ENCODE peak calls at places on chromosomes 3 and 15, in nine cellular contexts. O is uterus; F is A549; B is upper lobe of left lung; J is RWPE2; E is CD8-positive, alpha-beta T cell; I is psoas muscle; M is endodermal cell; Z is HCT116. T is an unnamed sample.

GRCh38 chr3:81425198-81425868 is 336.1 kb downstream of the GBE1 start:
- DNase-seq in O (no peak), F (no peak), B (no peak), J (no peak), E (no peak), I (no peak), M (peak; percentile 52), Z (no peak), T (no peak)

GRCh38 chr3:187971629-187972028 is 182.3 kb upstream of the LPP start:
- DNase-seq in O (no peak), F (no peak), B (no peak), J (no peak), E (no peak), I (no peak), M (no peak), Z (no peak), T (no peak)

GRCh38 chr15:67548862-67549651 is 6.6 kb downstream of the MAP2K5 start:
- DNase-seq in O (no peak), F (no peak), B (peak; percentile 69), J (no peak), E (no peak), I (no peak), M (peak; percentile 90), Z (no peak), T (peak; percentile 43)

GRCh38 chr15:73800662-73801345 is 47.7 kb upstream of the INSYN1 start:
- DNase-seq in O (peak; percentile 22), F (peak; percentile 55), B (no peak), J (no peak), E (no peak), I (peak; percentile 60), M (no peak), Z (no peak), T (no peak)

GRCh38 chr3:71512000-71512399 is 71.5 kb downstream of the FOXP1 start:
- DNase-seq in O (no peak), F (no peak), B (no peak), J (no peak), E (peak; percentile 54), I (no peak), M (peak; percentile 73), Z (no peak), T (no peak)

GRCh38 chr3:187667526-187667925 is 2.7 kb downstream of the SST start:
- DNase-seq in O (no peak), F (no peak), B (no peak), J (no peak), E (no peak), I (no peak), M (no peak), Z (no peak), T (no peak)

GRCh38 chr3:107987036-107987557 is 103.7 kb downstream of the CD47 start:
- DNase-seq in O (peak; percentile 94), F (peak; percentile 83), B (peak; percentile 86), J (peak; percentile 74), E (no peak), I (peak; percentile 77), M (no peak), Z (peak; percentile 24), T (peak; percentile 92)

GRCh38 chr3:127814325-127814781 is 8.0 kb downstream of the MGLL start:
- DNase-seq in O (no peak), F (no peak), B (no peak), J (no peak), E (no peak), I (no peak), M (no peak), Z (no peak), T (no peak)

GRCh38 chr3:34206996-34207395 is 408.6 kb downstream of the PDCD6IP start:
- DNase-seq in O (no peak), F (peak; percentile 5), B (no peak), J (no peak), E (no peak), I (no peak), M (no peak), Z (no peak), T (no peak)

GRCh38 chr3:111481551-111481950 is 60.4 kb upstream of the CD96 start:
- DNase-seq in O (no peak), F (no peak), B (no peak), J (no peak), E (no peak), I (no peak), M (no peak), Z (no peak), T (no peak)

GRCh38 chr3:59512066-59512465 is 462.2 kb upstream of the CFAP20DC start:
- DNase-seq in O (no peak), F (no peak), B (no peak), J (no peak), E (no peak), I (no peak), M (no peak), Z (no peak), T (no peak)

GRCh38 chr15:73370151-73370550 is 1.4 kb upstream of the HCN4 start:
- DNase-seq in O (no peak), F (no peak), B (no peak), J (no peak), E (no peak), I (no peak), M (no peak), Z (no peak), T (no peak)

DNA sequence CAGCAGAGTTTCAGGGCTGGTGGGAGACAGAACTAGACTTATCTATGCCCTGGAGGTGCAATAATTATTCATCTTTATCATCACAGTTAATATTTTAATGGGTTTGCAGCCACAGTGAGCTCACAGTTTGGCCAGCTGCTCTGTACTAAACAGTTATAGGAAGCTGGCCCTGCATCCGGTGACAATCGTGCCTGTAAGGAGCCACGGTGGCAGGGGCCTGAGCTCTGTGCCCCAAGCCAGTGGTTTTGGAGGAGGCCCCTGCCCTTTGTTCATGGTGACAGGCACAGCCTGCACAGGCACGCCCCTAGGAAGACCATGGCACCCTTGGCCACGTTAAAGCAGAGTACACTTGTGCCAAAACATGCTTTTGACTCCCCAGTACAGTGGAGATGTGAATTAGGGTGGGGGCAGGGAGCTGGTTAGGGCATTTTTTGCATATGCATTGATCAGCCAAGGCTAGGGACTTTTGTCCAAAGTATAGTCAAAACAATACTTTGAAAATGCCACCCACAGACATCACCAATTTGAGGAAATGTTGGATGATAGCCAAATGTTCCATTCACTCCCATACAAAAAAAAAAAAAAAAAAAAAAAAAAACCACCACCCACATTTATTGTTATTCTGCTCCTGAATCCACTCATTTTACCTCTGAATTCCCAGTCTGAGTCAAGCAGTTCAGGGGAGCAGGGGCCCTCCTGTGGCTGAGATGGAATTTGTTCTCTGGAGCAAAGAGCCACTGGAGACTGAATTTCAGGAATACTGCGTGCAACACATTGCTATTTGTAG is 3.4 kb upstream of the RFTN1 start:
- DNase-seq in O (peak; percentile 70), F (peak; percentile 38), B (peak; percentile 40), J (no peak), E (no peak), I (no peak), M (peak; percentile 71), Z (no peak), T (peak; percentile 48)
- TF ChIP-seq CTCF in O (peak; percentile 50), F (peak; percentile 49), B (peak; percentile 47), J (peak; percentile 62), E (no peak), I (peak; percentile 31), M (peak; percentile 73), Z (peak; percentile 39), T (peak; percentile 46)

DNA sequence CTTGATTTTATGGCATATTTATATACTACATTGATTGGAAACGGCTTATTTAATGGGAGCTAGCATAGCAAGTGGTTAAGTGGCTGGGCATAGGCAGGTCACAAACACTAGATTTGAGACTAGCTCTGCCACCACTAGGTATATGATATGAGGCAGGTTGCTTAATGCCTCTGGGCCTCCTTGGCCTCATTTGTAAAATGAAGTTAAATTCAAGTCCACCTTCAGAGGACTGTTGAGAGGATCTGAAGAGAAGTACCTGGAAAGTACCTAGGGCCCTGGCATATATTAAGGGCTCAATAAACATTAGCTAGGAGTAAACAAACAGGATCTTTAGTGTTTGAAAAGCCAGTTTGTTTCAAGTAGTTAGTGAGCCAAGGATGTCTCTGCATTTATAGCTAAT is 166.4 kb upstream of the FEZF2 start:
- DNase-seq in O (no peak), F (no peak), B (peak; percentile 23), J (no peak), E (no peak), I (no peak), M (no peak), Z (no peak), T (no peak)
- H3K4me3 ChIP-seq in O (no peak overlapping the region), F (no peak overlapping the region), B (no peak overlapping the region), J (no peak overlapping the region), E (no peak overlapping the region), I (no peak overlapping the region), M (no peak overlapping the region), Z (no peak overlapping the region), T (no peak overlapping the region)

GRCh38 chr3:49856181-49857005 is at the start of gene TRAIP:
- DNase-seq in O (peak; percentile 94), F (peak; percentile 89), B (peak; percentile 90), J (peak; percentile 89), E (peak; percentile 89), I (peak; percentile 92), M (peak; percentile 98), Z (peak; percentile 88), T (peak; percentile 96)
- H3K9me3 ChIP-seq in O (no peaks in the 10 kb centered on the region), F (no peaks in the 10 kb centered on the region), B (no peaks in the 10 kb centered on the region), J (no peaks in the 10 kb centered on the region), E (no peaks in the 10 kb centered on the region), I (no peaks in the 10 kb centered on the region), M (no peaks in the 10 kb centered on the region), Z (no peaks in the 10 kb centered on the region), T (no peaks in the 10 kb centered on the region)

GRCh38 chr3:194271459-194272035 is 79.6 kb downstream of the CPN2 start:
- DNase-seq in O (no peak), F (no peak), B (no peak), J (no peak), E (no peak), I (no peak), M (no peak), Z (no peak), T (no peak)

GRCh38 chr3:194270627-194271458 is 80.3 kb downstream of the CPN2 start:
- DNase-seq in O (peak; percentile 78), F (no peak), B (peak; percentile 81), J (peak; percentile 47), E (no peak), I (peak; percentile 82), M (peak; percentile 70), Z (peak; percentile 45), T (peak; percentile 96)

GRCh38 chr3:194267744-194268658 is 83.1 kb downstream of the CPN2 start:
- DNase-seq in O (peak; percentile 74), F (no peak), B (peak; percentile 22), J (peak; percentile 11), E (no peak), I (peak; percentile 77), M (peak; percentile 44), Z (no peak), T (no peak)

GRCh38 chr3:194268659-194269487 is 82.3 kb downstream of the CPN2 start:
- DNase-seq in O (peak; percentile 20), F (no peak), B (peak; percentile 16), J (peak; percentile 25), E (no peak), I (no peak), M (peak; percentile 38), Z (no peak), T (no peak)

DNA sequence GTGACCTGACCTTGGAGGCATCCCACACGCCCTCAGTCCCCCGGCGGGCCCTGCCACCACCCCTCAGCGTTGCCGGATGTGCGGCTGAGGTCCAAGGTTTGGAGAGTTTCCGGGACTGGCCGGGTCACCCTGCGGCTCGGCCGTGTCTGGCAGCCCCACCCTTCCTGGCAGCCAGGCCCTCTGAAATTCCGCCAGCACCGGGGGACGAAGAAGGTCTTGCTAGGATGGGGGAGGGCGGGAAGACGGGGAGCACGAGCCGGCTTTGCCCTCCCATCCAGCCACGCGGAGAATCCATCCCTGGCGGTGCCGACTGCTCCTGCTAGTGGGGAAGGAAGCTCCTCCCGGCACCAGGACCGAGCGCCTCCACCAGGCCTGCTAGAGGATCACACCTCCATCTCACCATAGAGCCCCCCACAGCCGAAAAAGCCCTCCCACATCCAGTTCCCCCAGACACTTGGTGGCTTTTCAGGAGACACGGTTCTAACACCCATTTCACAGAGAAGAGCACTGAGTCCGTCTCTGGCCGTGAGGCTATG is 81.5 kb downstream of the CPN2 start:
- DNase-seq in O (peak; percentile 79), F (no peak), B (peak; percentile 79), J (peak; percentile 49), E (no peak), I (peak; percentile 85), M (peak; percentile 91), Z (peak; percentile 27), T (peak; percentile 91)
- TF ChIP-seq CTCF in O (peak; percentile 19), F (no peak), B (peak; percentile 75), J (no peak), E (no peak), I (peak; percentile 29), M (peak; percentile 78), Z (peak; percentile 66), T (peak; percentile 57)

T was measured in testis.